ENCODE peak calls at places on chromosomes 11 and 22, in nine cellular contexts. K, P, T, U, C, I, X, G and V are unnamed samples.

GRCh38 chr11:27663294-27663693 is 37.0 kb downstream of the BDNF start:
- DNase-seq in P (no peak), U (no peak), C (peak; percentile 45), G (no peak), K (no peak), X (no peak), T (no peak), I (no peak), V (no peak)

GRCh38 chr11:83713701-83714100 is 427.5 kb upstream of the CCDC90B start:
- DNase-seq in G (no peak), U (peak; percentile 51), I (peak; percentile 72), X (peak; percentile 11), T (no peak), P (no peak), K (no peak), C (peak; percentile 89), V (no peak)

GRCh38 chr11:117316197-117316961 is at the start of gene BACE1:
- DNase-seq in X (peak; percentile 39), I (peak; percentile 95), T (peak; percentile 89), G (peak; percentile 83), P (no peak), K (peak; percentile 80), C (peak; percentile 78), U (peak; percentile 88), V (peak; percentile 84)

GRCh38 chr11:128686045-128686741 is 7.7 kb upstream of the FLI1 start:
- DNase-seq in K (no peak), C (no peak), U (no peak), T (no peak), P (no peak), I (no peak), G (no peak), X (no peak), V (no peak)

GRCh38 chr11:128462189-128462588 is 125.2 kb downstream of the ETS1 start:
- DNase-seq in C (no peak), I (no peak), T (no peak), G (no peak), P (no peak), X (no peak), K (no peak), U (no peak), V (no peak)

GRCh38 chr11:110091995-110092576 is 1.1 kb upstream of the ZC3H12C start:
- DNase-seq in G (no peak), I (peak; percentile 23), C (peak; percentile 31), U (peak; percentile 43), P (no peak), X (no peak), T (peak; percentile 36), K (no peak), V (no peak)

GRCh38 chr22:48974443-48975251 is 853.0 kb downstream of the BRD1 start:
- DNase-seq in K (no peak), G (no peak), X (no peak), I (no peak), C (no peak), P (no peak), U (no peak), T (no peak), V (no peak)

GRCh38 chr22:47066616-47066905 is 304.1 kb downstream of the TBC1D22A start:
- DNase-seq in C (no peak), G (no peak), U (no peak), T (no peak), I (no peak), K (no peak), X (no peak), P (no peak), V (no peak)

GRCh38 chr22:43529954-43530863 is 118.4 kb downstream of the MPPED1 start:
- DNase-seq in K (no peak), U (no peak), X (no peak), G (no peak), C (no peak), T (no peak), I (no peak), P (no peak), V (no peak)

GRCh38 chr22:40176921-40177737 is 596 bp upstream of the TNRC6B start:
- DNase-seq in K (peak; percentile 69), T (peak; percentile 74), P (peak; percentile 21), U (peak; percentile 75), G (peak; percentile 39), C (peak; percentile 78), I (peak; percentile 39), X (no peak), V (peak; percentile 18)

GRCh38 chr11:124183045-124183444 is at the start of gene OR10D3:
- DNase-seq in P (no peak), C (no peak), I (no peak), T (no peak), X (no peak), U (no peak), K (no peak), G (no peak), V (no peak)

GRCh38 chr22:49788492-49788891 is 39.2 kb downstream of the BRD1 start:
- DNase-seq in C (peak; percentile 34), T (no peak), K (no peak), G (no peak), U (peak; percentile 21), I (no peak), X (no peak), P (no peak), V (peak; percentile 79)

GRCh38 chr22:48605125-48605524 is 1222.5 kb downstream of the BRD1 start:
- DNase-seq in I (no peak), C (no peak), X (no peak), K (no peak), P (no peak), G (no peak), U (no peak), T (no peak), V (no peak)

GRCh38 chr11:110308071-110308470 is 11.7 kb upstream of the RDX start:
- DNase-seq in P (no peak), G (no peak), X (no peak), U (no peak), T (no peak), C (no peak), K (no peak), I (no peak), V (no peak)

GRCh38 chr11:112962854-112963367 is 1.7 kb downstream of the NCAM1 start:
- DNase-seq in G (peak; percentile 79), I (peak; percentile 86), T (peak; percentile 31), C (peak; percentile 47), P (no peak), K (peak; percentile 65), X (no peak), U (peak; percentile 5), V (peak; percentile 79)